ENCODE peak calls at places on chromosomes 5 and 9, in nine cellular contexts. I, H, E, W, V, A, O, Y and Q are unnamed samples.

GRCh38 chr9:82021198-82021597 is 32.6 kb downstream of the SPATA31D1 start:
- DNase-seq in I (no peak), H (no peak), E (peak), W (peak), V (peak), A (peak), O (no peak), Y (no peak), Q (peak)

GRCh38 chr5:179923422-179923821 is 15.7 kb upstream of the TBC1D9B start:
- DNase-seq in I (no peak), H (no peak), E (no peak), W (no peak), V (no peak), A (no peak), O (peak), Y (no peak), Q (no peak)

GRCh38 chr5:44945743-44946142 is 137.0 kb downstream of the MRPS30 start:
- DNase-seq in I (no peak), H (no peak), E (no peak), W (no peak), V (no peak), A (no peak), O (no peak), Y (no peak), Q (no peak)

GRCh38 chr9:135695642-135696041 is 3.6 kb downstream of the SOHLH1 start:
- DNase-seq in I (no peak), H (no peak), E (no peak), W (no peak), V (no peak), A (no peak), O (no peak), Y (no peak), Q (no peak)

GRCh38 chr5:103475629-103476240 is 86.9 kb downstream of the NUDT12 start:
- DNase-seq in I (no peak), H (no peak), E (no peak), W (peak), V (peak), A (no peak), O (no peak), Y (no peak), Q (no peak)

GRCh38 chr9:108484468-108484867 is 371.3 kb downstream of the ACTL7B start:
- DNase-seq in I (no peak), H (no peak), E (no peak), W (no peak), V (no peak), A (no peak), O (no peak), Y (no peak), Q (no peak)

GRCh38 chr5:157487358-157487757 is 27.3 kb downstream of the NIPAL4 start:
- DNase-seq in I (peak), H (no peak), E (no peak), W (no peak), V (no peak), A (no peak), O (no peak), Y (no peak), Q (no peak)

GRCh38 chr5:103407399-103407798 is 148.8 kb downstream of the MACIR start:
- DNase-seq in I (no peak), H (no peak), E (no peak), W (peak), V (no peak), A (no peak), O (no peak), Y (no peak), Q (no peak)

GRCh38 chr5:82720764-82721163 is 356.4 kb downstream of the TMEM167A start:
- DNase-seq in I (no peak), H (no peak), E (no peak), W (no peak), V (no peak), A (no peak), O (no peak), Y (no peak), Q (no peak)

GRCh38 chr5:103667068-103667467 is 104.5 kb upstream of the NUDT12 start:
- DNase-seq in I (no peak), H (no peak), E (no peak), W (peak), V (peak), A (no peak), O (no peak), Y (no peak), Q (peak)

GRCh38 chr5:176342766-176343458 is 18.7 kb downstream of the KIAA1191 start:
- DNase-seq in I (no peak), H (no peak), E (no peak), W (no peak), V (no peak), A (no peak), O (no peak), Y (no peak), Q (no peak)

GRCh38 chr9:22722492-22722891 is 275.9 kb downstream of the DMRTA1 start:
- DNase-seq in I (no peak), H (no peak), E (no peak), W (no peak), V (no peak), A (no peak), O (no peak), Y (no peak), Q (no peak)

GRCh38 chr9:114827658-114828360 is 22.0 kb upstream of the TNFSF15 start:
- DNase-seq in I (no peak), H (no peak), E (no peak), W (no peak), V (no peak), A (no peak), O (no peak), Y (no peak), Q (no peak)

GRCh38 chr9:136016882-136017812 is 56.0 kb upstream of the UBAC1 start:
- DNase-seq in I (peak), H (no peak), E (no peak), W (no peak), V (no peak), A (no peak), O (no peak), Y (peak), Q (no peak)

GRCh38 chr9:110048473-110048975 is 159.4 kb downstream of the C9orf152 start:
- DNase-seq in I (peak), H (peak), E (peak), W (peak), V (peak), A (peak), O (peak), Y (peak), Q (peak)
- H3K4me3 ChIP-seq in I (peak), H (peak), E (peak), W (peak), V (peak), A (peak), O (peak), Y (peak), Q (peak)

GRCh38 chr5:153551537-153552079 is 61.1 kb downstream of the GRIA1 start:
- DNase-seq in I (no peak), H (no peak), E (peak), W (peak), V (peak), A (no peak), O (no peak), Y (no peak), Q (peak)
- H3K4me3 ChIP-seq in I (no peak), H (no peak), E (no peak), W (no peak), V (no peak), A (no peak), O (no peak), Y (no peak), Q (no peak)

GRCh38 chr5:9240431-9240830 is 305.4 kb downstream of the SEMA5A start:
- DNase-seq in I (no peak), H (no peak), E (no peak), W (no peak), V (no peak), A (no peak), O (no peak), Y (no peak), Q (no peak)
- H3K4me3 ChIP-seq in I (no peak), H (no peak), E (no peak), W (no peak), V (no peak), A (no peak), O (no peak), Y (no peak), Q (no peak)

GRCh38 chr9:121075251-121076036 is 689 bp downstream of the CNTRL start:
- DNase-seq in I (no peak), H (no peak), E (no peak), W (no peak), V (no peak), A (no peak), O (peak), Y (no peak), Q (no peak)
- H3K4me3 ChIP-seq in I (peak), H (peak), E (peak), W (peak), V (peak), A (peak), O (peak), Y (peak), Q (peak)

GRCh38 chr9:124218438-124219289 is 39.1 kb upstream of the NEK6 start:
- DNase-seq in I (peak), H (no peak), E (peak), W (peak), V (peak), A (peak), O (peak), Y (no peak), Q (peak)

GRCh38 chr9:124219290-124219605 is 38.5 kb upstream of the NEK6 start:
- DNase-seq in I (no peak), H (no peak), E (no peak), W (no peak), V (no peak), A (no peak), O (no peak), Y (no peak), Q (no peak)

GRCh38 chr9:124222109-124222508 is 35.6 kb upstream of the NEK6 start:
- DNase-seq in I (no peak), H (no peak), E (no peak), W (no peak), V (no peak), A (no peak), O (no peak), Y (no peak), Q (no peak)

GRCh38 chr9:124221685-124222084 is 36.1 kb upstream of the NEK6 start:
- DNase-seq in I (no peak), H (no peak), E (no peak), W (no peak), V (no peak), A (no peak), O (peak), Y (no peak), Q (no peak)

GRCh38 chr9:124220551-124221451 is 36.9 kb upstream of the NEK6 start:
- DNase-seq in I (peak), H (no peak), E (peak), W (peak), V (peak), A (no peak), O (no peak), Y (no peak), Q (peak)
- H3K4me3 ChIP-seq in I (no peak), H (no peak), E (no peak), W (no peak), V (no peak), A (no peak), O (no peak), Y (no peak), Q (no peak)

DNA sequence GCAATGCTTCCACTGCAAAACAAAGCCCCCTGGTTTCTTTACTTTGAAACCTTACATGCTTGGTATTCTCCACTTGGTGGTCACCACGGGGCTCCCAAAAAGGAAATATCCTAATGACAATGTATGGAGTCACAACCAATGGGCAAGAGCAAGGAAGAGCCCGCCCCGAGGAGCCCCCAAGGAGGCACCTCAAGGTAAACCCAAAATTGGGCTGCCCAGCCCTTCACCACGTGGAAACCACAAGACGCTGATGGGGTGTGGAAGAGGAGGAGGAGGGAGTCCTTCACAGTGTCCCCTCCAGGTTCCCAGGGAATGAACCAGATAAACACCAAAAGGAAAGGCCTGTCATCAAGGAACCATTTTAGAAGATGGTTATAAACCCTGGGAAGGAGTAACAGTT is 3.8 kb downstream of the ROR2 start:
- DNase-seq in I (no peak), H (no peak), E (no peak), W (no peak), V (no peak), A (no peak), O (no peak), Y (no peak), Q (no peak)
- H3K4me3 ChIP-seq in I (no peak), H (no peak), E (no peak), W (no peak), V (no peak), A (no peak), O (no peak), Y (no peak), Q (no peak)

DNA sequence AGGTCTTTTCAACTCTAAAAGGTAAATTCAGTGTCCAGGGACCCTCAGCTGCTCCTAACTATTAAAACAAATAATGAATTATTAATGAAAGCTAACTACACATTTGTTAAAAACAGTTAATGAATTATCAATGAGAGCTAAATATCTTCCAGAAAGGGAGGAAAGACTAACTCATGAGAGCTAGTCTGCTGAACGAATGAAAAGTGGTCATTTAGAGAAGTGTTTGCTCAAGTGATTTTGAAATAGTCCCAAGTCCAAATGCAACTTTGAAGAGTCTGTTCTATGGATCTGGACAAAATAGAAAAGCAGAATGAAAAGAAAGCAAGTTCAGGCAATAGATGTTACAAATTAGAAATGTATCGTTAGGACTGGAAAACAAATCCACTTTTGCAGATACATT is 133.9 kb upstream of the SPEF2 start:
- DNase-seq in I (no peak), H (no peak), E (no peak), W (no peak), V (no peak), A (no peak), O (peak), Y (no peak), Q (no peak)
- H3K4me3 ChIP-seq in I (no peak), H (no peak), E (no peak), W (no peak), V (no peak), A (no peak), O (no peak), Y (no peak), Q (no peak)

GRCh38 chr5:96957125-96958041 is 21.5 kb downstream of the LNPEP start:
- DNase-seq in I (no peak), H (no peak), E (no peak), W (no peak), V (no peak), A (no peak), O (peak), Y (no peak), Q (no peak)
- H3K4me3 ChIP-seq in I (no peak), H (peak), E (no peak), W (no peak), V (no peak), A (no peak), O (no peak), Y (no peak), Q (no peak)

DNA sequence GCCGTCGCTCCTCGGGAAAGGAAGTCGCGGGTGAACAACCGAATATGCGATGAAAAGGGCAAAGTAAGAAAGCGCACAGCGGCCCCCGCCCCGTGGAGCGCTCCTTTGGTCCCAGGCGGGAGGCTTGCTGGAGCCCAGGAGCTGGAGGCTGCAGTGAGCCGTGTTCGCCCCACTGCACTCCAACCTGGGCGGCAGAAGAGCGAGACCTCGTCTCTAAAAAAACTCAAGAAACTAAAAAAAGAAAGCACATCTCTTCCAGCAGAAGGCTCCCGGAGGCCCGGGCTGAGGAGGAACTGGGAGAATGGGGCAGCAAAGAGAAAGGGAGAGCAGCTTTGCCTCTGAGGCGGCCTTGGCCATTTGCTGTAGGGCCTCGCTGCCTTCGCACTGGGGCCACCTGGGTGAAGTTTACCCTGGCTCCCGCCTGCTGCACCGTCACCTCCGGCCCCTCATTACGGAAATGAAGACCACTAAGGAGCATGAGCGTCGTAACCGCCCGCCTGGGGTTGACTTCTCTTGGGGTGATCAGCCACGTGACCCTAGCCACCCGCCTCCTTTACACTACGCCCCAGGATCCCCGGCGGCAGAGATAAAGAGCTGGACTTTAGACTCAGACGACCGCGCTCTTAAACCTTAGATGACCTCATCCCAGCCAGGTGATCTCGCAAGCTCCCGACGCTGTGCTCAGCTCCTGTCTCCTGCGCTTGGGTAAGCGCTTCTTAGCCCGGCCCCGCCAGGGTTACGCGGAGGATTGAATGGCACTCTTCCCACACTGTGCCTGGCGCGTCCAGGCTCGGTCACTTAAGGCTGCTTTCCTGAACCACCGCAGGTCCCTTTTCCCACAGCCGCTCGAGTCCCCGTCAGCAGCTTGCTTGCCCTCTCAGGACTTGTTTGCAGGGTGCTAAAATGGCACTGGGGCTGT is 108.1 kb upstream of the LARP1 start:
- DNase-seq in I (peak), H (no peak), E (peak), W (peak), V (peak), A (peak), O (no peak), Y (peak), Q (no peak)
- H3K4me3 ChIP-seq in I (no peak), H (peak), E (no peak), W (peak), V (peak), A (peak), O (no peak), Y (peak), Q (peak)